ENCODE peak calls at places on chromosome 3, in ten cellular contexts. A is NCI-H1092 treated with DMSO at 0.1 percent for 48 hours; Q is H54; M is activated T-helper 1 cell treated with anti-CD3 and anti-CD28 coated beads, Interleukin-12 subunit alpha, Interleukin-12 subunit beta, Interleukin-2, Interleukin-4 antibody, amounts not matched to agents 30 ng/mL and 10 ng/mL and 1 ng/mL, durations not matched to agents 14 hours and 24 hours and 36 hours; K is ELR; C is hippocampal formation; T is posterior cingulate gyrus; Z is mucosa of descending colon; V is mammary epithelial cell; W is amniotic stem cell. F is an unnamed sample.

GRCh38 chr3:38479431-38480092 is 16.6 kb upstream of the EXOG start:
- DNase-seq in K (peak; percentile 68), M (peak; percentile 21), Z (peak; percentile 58), W (no peak), A (peak; percentile 28), T (peak; percentile 60), C (peak; percentile 63), V (peak; percentile 39), Q (peak; percentile 59), F (no peak)

GRCh38 chr3:117117188-117117936 is 407.8 kb downstream of the TUSC7 start:
- DNase-seq in M (no peak), A (no peak), K (no peak), Q (no peak), Z (no peak), T (no peak), W (no peak), V (no peak), C (no peak), F (no peak)

GRCh38 chr3:4533489-4534443 is 40.6 kb downstream of the ITPR1 start:
- DNase-seq in C (no peak), Q (no peak), A (no peak), T (no peak), K (no peak), Z (no peak), W (no peak), V (no peak), M (no peak), F (no peak)

GRCh38 chr3:73681610-73682009 is 56.9 kb upstream of the PDZRN3 start:
- DNase-seq in M (no peak), A (no peak), T (no peak), W (no peak), Z (no peak), V (peak; percentile 61), C (no peak), Q (no peak), K (peak; percentile 46), F (no peak)

GRCh38 chr3:28013864-28014473 is 227.4 kb upstream of the CMC1 start:
- DNase-seq in Q (no peak), T (no peak), Z (no peak), C (no peak), W (no peak), K (no peak), V (no peak), A (no peak), M (no peak), F (no peak)

GRCh38 chr3:152185941-152186630 is 82.6 kb upstream of the MBNL1 start:
- DNase-seq in Z (no peak), Q (no peak), C (no peak), M (no peak), W (no peak), K (no peak), T (no peak), A (no peak), V (no peak), F (no peak)

GRCh38 chr3:149162007-149162406 is 32.6 kb downstream of the HPS3 start:
- DNase-seq in W (no peak), Q (no peak), M (no peak), A (no peak), C (no peak), V (no peak), K (no peak), Z (no peak), T (no peak), F (no peak)

GRCh38 chr3:112776000-112776399 is 70.7 kb downstream of the CD200R1L start:
- DNase-seq in A (no peak), V (peak; percentile 91), T (no peak), Z (no peak), W (no peak), M (no peak), K (peak; percentile 83), C (no peak), Q (no peak), F (peak; percentile 23)

GRCh38 chr3:125624341-125624740 is 29.0 kb upstream of the OSBPL11 start:
- DNase-seq in T (no peak), A (no peak), C (no peak), Q (no peak), W (no peak), V (no peak), K (peak; percentile 16), M (no peak), Z (no peak), F (no peak)

GRCh38 chr3:156606729-156607128 is 51.8 kb upstream of the SSR3 start:
- DNase-seq in A (no peak), T (no peak), C (no peak), K (peak; percentile 40), Z (no peak), W (no peak), V (no peak), M (no peak), Q (no peak), F (no peak)

GRCh38 chr3:182618981-182619591 is 174.2 kb upstream of the ATP11B start:
- DNase-seq in T (no peak), K (peak; percentile 55), A (no peak), M (no peak), V (peak; percentile 97), Z (no peak), Q (peak; percentile 23), W (no peak), C (no peak), F (no peak)

GRCh38 chr3:128524374-128525299 is 31.6 kb upstream of the GATA2 start:
- DNase-seq in Z (no peak), M (no peak), C (no peak), V (no peak), T (no peak), K (no peak), W (no peak), Q (no peak), A (no peak), F (no peak)

GRCh38 chr3:77001071-77001470 is 38.8 kb upstream of the ROBO2 start:
- DNase-seq in Z (no peak), V (no peak), W (no peak), A (no peak), Q (no peak), M (no peak), T (no peak), K (no peak), C (no peak), F (no peak)

GRCh38 chr3:171162986-171163723 is 136.6 kb upstream of the SLC2A2 start:
- DNase-seq in V (no peak), Q (no peak), M (no peak), C (no peak), K (peak; percentile 16), A (no peak), W (no peak), T (no peak), Z (no peak), F (no peak)

GRCh38 chr3:13219902-13220296 is 146.7 kb upstream of the IQSEC1 start:
- DNase-seq in Q (no peak), A (no peak), V (no peak), W (no peak), Z (no peak), K (no peak), M (no peak), C (no peak), T (no peak), F (no peak)

GRCh38 chr3:159948423-159949140 is 40.1 kb upstream of the IL12A start:
- DNase-seq in A (no peak), K (peak; percentile 54), T (no peak), Q (no peak), Z (no peak), C (no peak), M (no peak), V (peak; percentile 20), W (no peak), F (no peak)

GRCh38 chr3:172607305-172608121 is 84.3 kb upstream of the TNFSF10 start:
- DNase-seq in A (no peak), Q (no peak), W (no peak), T (no peak), V (peak; percentile 91), Z (no peak), M (no peak), K (peak; percentile 91), C (no peak), F (no peak)

GRCh38 chr3:39291903-39292329 is 12.1 kb upstream of the CX3CR1 start:
- DNase-seq in T (peak; percentile 80), A (peak; percentile 33), Q (peak; percentile 53), W (peak; percentile 11), M (peak; percentile 66), V (peak; percentile 32), C (peak; percentile 34), K (peak; percentile 66), Z (peak; percentile 77), F (peak; percentile 64)

GRCh38 chr3:27535809-27536392 is 51.7 kb upstream of the SLC4A7 start:
- DNase-seq in A (no peak), T (no peak), K (peak; percentile 88), V (peak; percentile 64), C (no peak), Q (no peak), W (peak; percentile 6), Z (no peak), M (no peak), F (no peak)

GRCh38 chr3:156615592-156616173 is 58.7 kb upstream of the TIPARP start:
- DNase-seq in C (peak; percentile 29), Z (no peak), T (no peak), W (no peak), V (peak; percentile 62), K (peak; percentile 84), Q (no peak), A (no peak), M (no peak), F (no peak)

GRCh38 chr3:162391301-162391700 is 894.7 kb downstream of the OTOL1 start:
- DNase-seq in Z (no peak), C (no peak), T (no peak), A (no peak), M (no peak), Q (peak; percentile 2), K (peak; percentile 87), W (no peak), V (peak; percentile 47), F (no peak)

GRCh38 chr3:138332472-138333073 is 2.9 kb upstream of the NME9 start:
- DNase-seq in Z (no peak), C (peak; percentile 61), A (peak; percentile 14), M (no peak), V (no peak), K (peak; percentile 61), W (no peak), Q (peak; percentile 31), T (no peak), F (no peak)

GRCh38 chr3:184781801-184782200 is 30.2 kb upstream of the VPS8 start:
- DNase-seq in A (no peak), W (no peak), T (no peak), Q (no peak), C (no peak), K (no peak), V (no peak), M (no peak), Z (no peak), F (no peak)

GRCh38 chr3:197541756-197542539 is 13.8 kb downstream of the BDH1 start:
- DNase-seq in V (no peak), W (no peak), K (peak; percentile 47), Z (no peak), M (no peak), A (peak; percentile 19), Q (peak; percentile 93), C (peak; percentile 18), T (peak; percentile 60), F (no peak)

GRCh38 chr3:58630081-58630709 is 36.4 kb downstream of the FAM3D start:
- DNase-seq in M (peak; percentile 46), K (peak; percentile 72), Q (peak; percentile 47), V (peak; percentile 43), C (peak; percentile 20), A (peak; percentile 38), W (no peak), T (peak; percentile 72), Z (peak; percentile 59), F (peak; percentile 32)

GRCh38 chr3:174193559-174193958 is 665.6 kb upstream of the NAALADL2 start:
- DNase-seq in V (no peak), T (no peak), Z (no peak), K (no peak), Q (no peak), C (no peak), W (no peak), A (no peak), M (no peak), F (no peak)

GRCh38 chr3:191768421-191768820 is 307.5 kb downstream of the PYDC2 start:
- DNase-seq in Z (no peak), W (no peak), V (no peak), A (no peak), K (peak; percentile 10), Q (no peak), M (no peak), C (no peak), T (no peak), F (no peak)

GRCh38 chr3:38563070-38563901 is 67.1 kb downstream of the EXOG start:
- DNase-seq in T (no peak), W (no peak), Q (no peak), V (no peak), Z (no peak), K (no peak), A (no peak), C (no peak), M (no peak), F (no peak)